ENCODE peak calls at places on chromosomes 16 and 17, in six cellular contexts. One of them, this sample, is unnamed.

GRCh38 chr16:15777533-15778203 is 79.2 kb downstream of the MYH11 start:
- DNase-seq in GM12891: peak; percentile 25
- DNase-seq in K562: peak; percentile 66
- DNase-seq in H1: peak; percentile 51
- DNase-seq in GM12878: no peak
- DNase-seq in HepG2: peak; percentile 85
- DNase-seq in this sample: peak; percentile 19

GRCh38 chr17:31433811-31434210 is 42.3 kb downstream of the RAB11FIP4 start:
- DNase-seq in HepG2: no peak
- DNase-seq in GM12891: no peak
- DNase-seq in K562: no peak
- DNase-seq in H1: no peak
- DNase-seq in GM12878: no peak
- DNase-seq in this sample: no peak

GRCh38 chr17:13346996-13347762 is 254.6 kb downstream of the HS3ST3A1 start:
- DNase-seq in GM12878: no peak
- DNase-seq in HepG2: peak; percentile 31
- DNase-seq in H1: no peak
- DNase-seq in K562: no peak
- DNase-seq in GM12891: no peak
- DNase-seq in this sample: no peak

GRCh38 chr17:34386343-34386924 is 23.4 kb upstream of the CCL1 start:
- DNase-seq in K562: no peak
- DNase-seq in H1: no peak
- DNase-seq in GM12891: no peak
- DNase-seq in GM12878: no peak
- DNase-seq in HepG2: no peak
- DNase-seq in this sample: no peak

GRCh38 chr16:25426829-25427228 is 169.2 kb upstream of the ZKSCAN2 start:
- DNase-seq in HepG2: no peak
- DNase-seq in H1: no peak
- DNase-seq in GM12878: no peak
- DNase-seq in K562: no peak
- DNase-seq in GM12891: no peak
- DNase-seq in this sample: no peak

GRCh38 chr17:54937018-54937417 is 31.4 kb downstream of the COX11 start:
- DNase-seq in GM12878: no peak
- DNase-seq in GM12891: no peak
- DNase-seq in H1: no peak
- DNase-seq in HepG2: no peak
- DNase-seq in K562: no peak
- DNase-seq in this sample: no peak

GRCh38 chr17:38982858-38983746 is 15.9 kb upstream of the FBXO47 start:
- DNase-seq in GM12878: peak; percentile 19
- DNase-seq in HepG2: peak; percentile 69
- DNase-seq in H1: peak; percentile 55
- DNase-seq in GM12891: peak; percentile 46
- DNase-seq in K562: peak; percentile 42
- DNase-seq in this sample: no peak

GRCh38 chr16:55021595-55022475 is 91.2 kb downstream of the IRX5 start:
- DNase-seq in GM12878: no peak
- DNase-seq in GM12891: no peak
- DNase-seq in H1: peak; percentile 63
- DNase-seq in HepG2: peak; percentile 23
- DNase-seq in K562: peak; percentile 66
- DNase-seq in this sample: no peak

GRCh38 chr16:58042001-58042885 is 16.7 kb downstream of the MMP15 start:
- DNase-seq in H1: no peak
- DNase-seq in K562: no peak
- DNase-seq in GM12878: no peak
- DNase-seq in GM12891: no peak
- DNase-seq in HepG2: no peak
- DNase-seq in this sample: no peak

GRCh38 chr17:42392664-42393415 is 4.6 kb upstream of the STAT3 start:
- DNase-seq in K562: no peak
- DNase-seq in H1: no peak
- DNase-seq in HepG2: no peak
- DNase-seq in GM12891: peak; percentile 47
- DNase-seq in GM12878: peak; percentile 62
- DNase-seq in this sample: no peak

GRCh38 chr17:19369107-19369778 is 6.7 kb upstream of the B9D1 start:
- DNase-seq in K562: no peak
- DNase-seq in H1: no peak
- DNase-seq in GM12891: no peak
- DNase-seq in HepG2: peak; percentile 43
- DNase-seq in GM12878: no peak
- DNase-seq in this sample: no peak

GRCh38 chr17:51166987-51167931 is 1.0 kb downstream of the NME2 start:
- DNase-seq in GM12891: peak; percentile 81
- DNase-seq in HepG2: peak; percentile 59
- DNase-seq in GM12878: no peak
- DNase-seq in H1: peak; percentile 80
- DNase-seq in K562: peak; percentile 83
- DNase-seq in this sample: peak; percentile 86

GRCh38 chr16:84820771-84821170 is 986 bp downstream of the CRISPLD2 start:
- DNase-seq in H1: no peak
- DNase-seq in GM12878: no peak
- DNase-seq in HepG2: no peak
- DNase-seq in K562: no peak
- DNase-seq in GM12891: no peak
- DNase-seq in this sample: no peak

GRCh38 chr17:82593590-82594087 is 54.6 kb downstream of the WDR45B start:
- DNase-seq in H1: no peak
- DNase-seq in GM12891: no peak
- DNase-seq in HepG2: no peak
- DNase-seq in GM12878: no peak
- DNase-seq in K562: no peak
- DNase-seq in this sample: no peak

GRCh38 chr16:48405907-48406306 is 20.7 kb upstream of the SIAH1 start:
- DNase-seq in K562: no peak
- DNase-seq in H1: no peak
- DNase-seq in GM12891: no peak
- DNase-seq in HepG2: peak; percentile 62
- DNase-seq in GM12878: no peak
- DNase-seq in this sample: no peak

GRCh38 chr16:57284206-57284951 is at the start of gene PLLP:
- DNase-seq in K562: peak; percentile 95
- DNase-seq in HepG2: no peak
- DNase-seq in GM12891: peak; percentile 78
- DNase-seq in GM12878: no peak
- DNase-seq in H1: peak; percentile 87
- DNase-seq in this sample: peak; percentile 77

GRCh38 chr17:32191306-32191705 is 49.0 kb downstream of the RHOT1 start:
- DNase-seq in H1: no peak
- DNase-seq in GM12891: no peak
- DNase-seq in K562: no peak
- DNase-seq in GM12878: no peak
- DNase-seq in HepG2: no peak
- DNase-seq in this sample: no peak

GRCh38 chr17:81034779-81035388 is at the start of gene BAIAP2:
- DNase-seq in HepG2: peak; percentile 89
- DNase-seq in H1: peak; percentile 97
- DNase-seq in GM12878: peak; percentile 21
- DNase-seq in K562: peak; percentile 98
- DNase-seq in GM12891: peak; percentile 100
- DNase-seq in this sample: peak; percentile 100

GRCh38 chr16:87350681-87351319 is 32.8 kb downstream of the FBXO31 start:
- DNase-seq in GM12878: no peak
- DNase-seq in H1: no peak
- DNase-seq in HepG2: no peak
- DNase-seq in GM12891: no peak
- DNase-seq in K562: no peak
- DNase-seq in this sample: no peak

GRCh38 chr16:72458035-72458434 is 286.1 kb upstream of the PMFBP1 start:
- DNase-seq in K562: no peak
- DNase-seq in GM12878: no peak
- DNase-seq in GM12891: no peak
- DNase-seq in HepG2: no peak
- DNase-seq in H1: no peak
- DNase-seq in this sample: no peak

GRCh38 chr16:35194681-35195080 is 1735.3 kb downstream of the TP53TG3F start:
- DNase-seq in K562: no peak
- DNase-seq in H1: no peak
- DNase-seq in HepG2: no peak
- DNase-seq in GM12891: no peak
- DNase-seq in GM12878: no peak
- DNase-seq in this sample: no peak

GRCh38 chr17:47649972-47650524 is 329 bp downstream of the KPNB1 start:
- DNase-seq in GM12891: peak; percentile 34
- DNase-seq in GM12878: no peak
- DNase-seq in HepG2: no peak
- DNase-seq in K562: peak; percentile 72
- DNase-seq in H1: no peak
- DNase-seq in this sample: peak; percentile 35

GRCh38 chr17:76718516-76718915 is 7.8 kb upstream of the MXRA7 start:
- DNase-seq in HepG2: no peak
- DNase-seq in GM12878: no peak
- DNase-seq in K562: no peak
- DNase-seq in H1: no peak
- DNase-seq in GM12891: no peak
- DNase-seq in this sample: no peak

DNA sequence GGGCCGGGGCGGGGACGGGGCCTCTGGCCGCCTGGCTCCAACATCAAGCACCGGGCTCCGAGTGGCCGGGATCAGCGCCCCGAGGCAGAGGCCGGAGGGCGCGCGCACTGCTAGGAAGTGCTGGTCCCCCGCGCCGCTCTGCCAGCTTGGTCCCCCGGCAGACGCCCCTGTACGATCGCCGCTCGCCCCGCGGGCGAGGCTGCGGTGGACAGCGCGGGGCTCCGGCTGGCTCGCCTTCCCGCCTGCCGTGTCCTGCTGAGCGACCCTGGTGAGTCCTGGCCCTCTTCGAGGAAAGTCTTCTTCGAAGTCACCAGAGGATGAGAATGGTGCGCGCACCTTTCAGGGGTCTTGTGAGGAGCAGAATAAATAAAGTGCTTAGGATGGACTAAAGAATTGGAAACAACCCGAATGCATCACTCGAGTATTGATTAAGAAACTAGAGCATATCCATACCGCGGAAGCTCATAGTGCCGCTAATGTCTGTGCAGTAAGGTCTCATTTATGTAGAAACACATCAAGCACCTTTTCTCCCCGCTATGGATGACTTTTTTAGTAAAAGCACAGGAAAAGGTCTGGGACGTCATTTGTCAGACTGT is 389 bp downstream of the ZNF213 start:
- DNase-seq in K562: no peak
- DNase-seq in HepG2: no peak
- DNase-seq in H1: no peak
- DNase-seq in GM12878: no peak
- DNase-seq in GM12891: no peak
- DNase-seq in this sample: no peak
- TF ChIP-seq POLR2AphosphoS5 in K562: no peak
- TF ChIP-seq POLR2AphosphoS5 in HepG2: no peak
- TF ChIP-seq POLR2AphosphoS5 in H1: no peak
- TF ChIP-seq POLR2AphosphoS5 in GM12878: no peak
- TF ChIP-seq POLR2AphosphoS5 in GM12891: no peak
- TF ChIP-seq POLR2AphosphoS5 in this sample: peak; percentile 6

DNA sequence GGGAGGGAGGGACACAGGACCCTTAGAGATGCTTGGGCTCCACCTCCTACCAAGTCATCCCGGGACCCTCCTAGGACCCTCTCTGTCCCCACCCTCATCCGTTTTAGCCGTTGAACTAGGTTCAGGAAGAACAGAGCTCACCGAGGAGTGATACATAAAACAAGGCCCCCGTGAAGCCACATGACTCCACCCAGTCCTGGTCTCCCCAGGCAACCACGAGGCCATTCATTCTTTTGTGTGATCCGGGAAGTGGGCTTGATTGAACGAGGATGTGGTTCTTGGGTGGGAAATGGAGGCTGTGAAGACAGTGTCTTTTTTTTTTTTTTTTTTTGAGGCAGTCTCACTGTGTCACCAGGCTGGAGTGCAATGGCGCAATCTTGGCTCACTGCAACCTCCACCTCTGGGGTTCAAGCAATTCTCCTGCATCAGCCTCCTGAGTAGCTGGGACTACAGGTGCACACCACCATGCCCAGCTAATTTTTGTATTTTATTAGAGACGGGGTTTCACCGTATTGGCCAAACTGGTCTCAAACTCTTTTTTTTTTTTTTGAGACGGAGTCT is 14.8 kb downstream of the TRARG1 start:
- DNase-seq in GM12891: no peak
- DNase-seq in K562: no peak
- DNase-seq in H1: no peak
- DNase-seq in GM12878: no peak
- DNase-seq in HepG2: no peak
- DNase-seq in this sample: no peak
- TF ChIP-seq TAF1 in GM12891: no peak
- TF ChIP-seq TAF1 in K562: no peak
- TF ChIP-seq TAF1 in H1: no peak
- TF ChIP-seq TAF1 in GM12878: no peak
- TF ChIP-seq TAF1 in HepG2: no peak
- TF ChIP-seq TAF1 in this sample: no peak

DNA sequence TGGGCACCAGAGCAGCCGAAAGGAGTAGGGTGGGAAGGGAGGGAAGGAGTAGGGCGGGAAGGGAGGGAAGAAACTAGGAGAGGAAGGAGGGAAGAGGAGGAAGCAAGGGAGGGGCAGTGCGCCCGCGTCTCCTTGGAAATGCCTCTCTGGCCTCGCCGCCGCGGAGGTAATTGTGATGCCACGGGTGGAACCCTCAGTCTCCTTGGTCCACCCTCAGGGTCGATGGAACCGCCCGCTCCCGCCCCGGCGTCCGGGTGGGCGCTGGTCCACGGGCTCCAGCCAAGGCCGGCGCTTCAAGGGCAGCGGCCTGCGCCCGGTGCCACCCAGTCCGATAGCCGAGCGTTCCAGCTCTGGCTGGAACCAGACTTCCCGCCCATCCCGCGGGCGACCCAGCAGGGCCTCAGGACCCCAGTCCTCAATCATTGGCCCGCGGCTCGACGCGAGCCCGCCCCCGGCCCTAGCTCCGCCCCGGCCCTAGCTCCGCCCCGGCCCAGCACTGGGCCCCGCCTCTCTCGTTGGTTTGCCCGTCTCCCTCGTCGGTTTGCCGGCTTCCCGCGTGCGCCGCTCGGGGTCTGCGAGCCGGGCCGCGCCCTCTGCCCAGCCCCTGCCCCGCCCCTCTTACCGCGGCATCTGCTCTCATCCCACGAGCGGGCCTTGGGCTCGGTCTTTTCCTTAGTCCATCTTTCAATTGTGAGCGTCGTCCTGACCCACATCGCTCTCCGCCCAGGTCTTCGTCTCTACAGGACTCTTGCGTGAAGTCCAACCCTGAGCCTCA is 553 bp downstream of the PROCA1 start:
- DNase-seq in K562: peak; percentile 97
- DNase-seq in GM12891: peak; percentile 94
- DNase-seq in GM12878: peak; percentile 50
- DNase-seq in HepG2: peak; percentile 86
- DNase-seq in H1: peak; percentile 96
- DNase-seq in this sample: peak; percentile 94
- TF ChIP-seq POLR2A in K562: peak; percentile 92
- TF ChIP-seq POLR2A in GM12891: no peak
- TF ChIP-seq POLR2A in GM12878: peak; percentile 62
- TF ChIP-seq POLR2A in HepG2: peak; percentile 97
- TF ChIP-seq POLR2A in H1: peak; percentile 99
- TF ChIP-seq POLR2A in this sample: peak; percentile 80

GRCh38 chr17:44235583-44235936 is 16.1 kb upstream of the UBTF start:
- DNase-seq in HepG2: no peak
- DNase-seq in GM12878: no peak
- DNase-seq in K562: no peak
- DNase-seq in GM12891: no peak
- DNase-seq in H1: no peak
- DNase-seq in this sample: no peak
- TF ChIP-seq POLR2AphosphoS5 in HepG2: no peak
- TF ChIP-seq POLR2AphosphoS5 in GM12878: no peak
- TF ChIP-seq POLR2AphosphoS5 in K562: no peak
- TF ChIP-seq POLR2AphosphoS5 in GM12891: no peak
- TF ChIP-seq POLR2AphosphoS5 in H1: no peak
- TF ChIP-seq POLR2AphosphoS5 in this sample: no peak

GRCh38 chr16:74713876-74714275 is 13.2 kb upstream of the MLKL start:
- DNase-seq in HepG2: no peak
- DNase-seq in GM12891: no peak
- DNase-seq in GM12878: no peak
- DNase-seq in H1: no peak
- DNase-seq in K562: peak; percentile 4
- DNase-seq in this sample: no peak
- TF ChIP-seq TAF1 in HepG2: no peak
- TF ChIP-seq TAF1 in GM12891: no peak
- TF ChIP-seq TAF1 in GM12878: no peak
- TF ChIP-seq TAF1 in H1: no peak
- TF ChIP-seq TAF1 in K562: no peak
- TF ChIP-seq TAF1 in this sample: no peak

This sample was measured in GM12892.